ENCODE peak calls at places on chromosomes 12 and 14, in eight cellular contexts. E is HT-29; C is Right ventricle myocardium superior; X is choroid plexus epithelial cell; V is naive B cell; W is activated T-cell treated with anti-CD3 and anti-CD28 coated beads, Interleukin-2, amount 50 U/mL, for 4 hours; T is IMR-90; K is activated T-helper 1 cell treated with anti-CD3 and anti-CD28 coated beads, Interleukin-2, amount 50 U/mL, for 16 hours. O is an unnamed sample.

GRCh38 chr12:16509411-16509810 is 96.6 kb downstream of the LMO3 start:
- DNase-seq in C (no peak), E (no peak), W (no peak), K (no peak), V (no peak), T (no peak), X (no peak), O (no peak)

GRCh38 chr12:19507823-19508222 is 68.5 kb downstream of the AEBP2 start:
- DNase-seq in X (peak; percentile 65), V (no peak), K (no peak), C (no peak), E (no peak), W (no peak), T (peak; percentile 19), O (no peak)

GRCh38 chr14:87992720-87993484 is at the start of gene GALC:
- DNase-seq in C (peak; percentile 98), X (peak; percentile 93), V (peak; percentile 93), E (no peak), W (peak; percentile 92), K (peak; percentile 89), T (peak; percentile 89), O (peak; percentile 54)

GRCh38 chr12:117912756-117913155 is 56.0 kb downstream of the KSR2 start:
- DNase-seq in X (no peak), V (no peak), C (no peak), W (no peak), T (no peak), K (no peak), E (no peak), O (no peak)

GRCh38 chr14:105409379-105409778 is 10.2 kb upstream of the MTA1 start:
- DNase-seq in V (no peak), T (no peak), C (no peak), X (no peak), K (no peak), E (no peak), W (no peak), O (no peak)

GRCh38 chr12:31008241-31008711 is 65.4 kb upstream of the DDX11 start:
- DNase-seq in X (no peak), W (no peak), V (no peak), C (peak; percentile 23), T (no peak), K (no peak), E (no peak), O (no peak)

GRCh38 chr12:88305491-88305890 is 163.4 kb downstream of the TMTC3 start:
- DNase-seq in T (no peak), W (no peak), E (no peak), C (no peak), X (no peak), V (no peak), K (no peak), O (no peak)

GRCh38 chr12:124474709-124475108 is 92.7 kb downstream of the NCOR2 start:
- DNase-seq in W (no peak), K (no peak), X (no peak), E (no peak), C (peak; percentile 84), V (no peak), T (no peak), O (no peak)

GRCh38 chr12:11863988-11864387 is 206.8 kb upstream of the BCL2L14 start:
- DNase-seq in C (no peak), E (peak; percentile 27), V (no peak), X (no peak), W (no peak), T (no peak), K (no peak), O (no peak)

GRCh38 chr12:128690641-128691040 is 133.1 kb downstream of the SLC15A4 start:
- DNase-seq in X (no peak), E (no peak), V (no peak), T (no peak), W (no peak), K (no peak), C (no peak), O (no peak)

GRCh38 chr12:63070709-63071108 is 80.3 kb downstream of the AVPR1A start:
- DNase-seq in K (no peak), W (no peak), T (no peak), V (no peak), X (peak; percentile 15), E (no peak), C (no peak), O (no peak)

GRCh38 chr14:68781161-68782021 is 11.5 kb downstream of the ZFP36L1 start:
- DNase-seq in X (no peak), K (no peak), V (no peak), W (peak; percentile 33), C (no peak), E (peak; percentile 36), T (no peak), O (no peak)

GRCh38 chr12:123748661-123749060 is 13.4 kb upstream of the DNAH10 start:
- DNase-seq in X (peak; percentile 50), T (peak; percentile 49), E (peak; percentile 48), W (no peak), V (no peak), K (no peak), C (no peak), O (no peak)

GRCh38 chr12:288687-289086 is 26.1 kb upstream of the SLC6A13 start:
- DNase-seq in W (no peak), E (no peak), K (no peak), T (peak; percentile 86), C (peak; percentile 57), X (peak; percentile 72), V (no peak), O (no peak)

GRCh38 chr14:95531473-95531872 is 3.4 kb upstream of the GLRX5 start:
- DNase-seq in W (no peak), C (no peak), T (peak; percentile 95), K (no peak), X (peak; percentile 93), E (no peak), V (no peak), O (no peak)

GRCh38 chr12:62730649-62731377 is 204.1 kb downstream of the PPM1H start:
- DNase-seq in T (peak; percentile 67), X (peak; percentile 73), K (no peak), C (no peak), E (peak; percentile 64), W (no peak), V (no peak), O (peak; percentile 40)

GRCh38 chr12:18946106-18946505 is 183.4 kb upstream of the PLEKHA5 start:
- DNase-seq in W (no peak), T (no peak), V (no peak), C (no peak), K (no peak), X (no peak), E (no peak), O (no peak)

GRCh38 chr14:30195946-30196345 is 268.3 kb upstream of the PRKD1 start:
- DNase-seq in T (peak; percentile 15), X (peak; percentile 42), C (no peak), K (no peak), V (no peak), W (no peak), E (no peak), O (no peak)

GRCh38 chr12:120960657-120961056 is 17.7 kb upstream of the HNF1A start:
- DNase-seq in E (no peak), V (no peak), X (no peak), W (no peak), C (no peak), K (no peak), T (no peak), O (no peak)

GRCh38 chr12:67665679-67666078 is 17.1 kb downstream of the DYRK2 start:
- DNase-seq in V (no peak), C (no peak), X (no peak), E (no peak), W (no peak), K (no peak), T (no peak), O (no peak)

GRCh38 chr12:57619434-57620244 is 8.4 kb downstream of the ARHGEF25 start:
- DNase-seq in X (no peak), V (peak; percentile 25), T (no peak), C (no peak), E (no peak), W (no peak), K (no peak), O (no peak)

GRCh38 chr12:129961111-129961510 is 57.3 kb upstream of the TMEM132D start:
- DNase-seq in E (no peak), T (no peak), V (no peak), X (no peak), W (no peak), C (no peak), K (no peak), O (no peak)

GRCh38 chr14:101511199-101511598 is 50.1 kb upstream of the DIO3 start:
- DNase-seq in X (no peak), T (no peak), V (no peak), E (no peak), W (no peak), K (no peak), C (no peak), O (no peak)